ENCODE peak calls at places on chromosomes 11 and 22, in four cellular contexts. Q is adrenal gland, B is breast epithelium, D is HTR-8/SVneo. A is an unnamed sample.

GRCh38 chr11:134034496-134035381 is 34.1 kb upstream of the JAM3 start:
- DNase-seq in B (peak), Q (peak), D (no peak), A (no peak)

GRCh38 chr11:60303661-60304060 is 23.2 kb downstream of the MS4A4A start:
- DNase-seq in Q (no peak), D (no peak), B (no peak), A (no peak)

GRCh38 chr11:114163830-114164401 is 104.4 kb downstream of the ZBTB16 start:
- DNase-seq in B (peak), D (no peak), Q (no peak), A (peak)

GRCh38 chr11:111512296-111513239 is at the start of gene BTG4:
- DNase-seq in Q (peak), B (no peak), D (no peak), A (no peak)

GRCh38 chr22:17576475-17576874 is 13.2 kb downstream of the SLC25A18 start:
- DNase-seq in Q (no peak), B (peak), D (peak), A (no peak)

GRCh38 chr11:122690801-122691649 is 35.5 kb downstream of the UBASH3B start:
- DNase-seq in Q (no peak), D (no peak), B (no peak), A (no peak)

GRCh38 chr11:27770576-27770975 is 70.3 kb upstream of the BDNF start:
- DNase-seq in B (no peak), Q (no peak), D (peak), A (no peak)

GRCh38 chr11:130478204-130478701 is 29.8 kb downstream of the ADAMTS15 start:
- DNase-seq in Q (peak), B (peak), D (peak), A (no peak)

GRCh38 chr11:102415252-102415916 is 37.2 kb downstream of the TMEM123 start:
- DNase-seq in Q (no peak), B (no peak), D (no peak), A (no peak)

GRCh38 chr11:80443177-80443576 is 1002.3 kb upstream of the TENM4 start:
- DNase-seq in Q (no peak), B (no peak), D (no peak), A (no peak)

GRCh38 chr11:1307998-1308744 is 1.3 kb downstream of the TOLLIP start:
- DNase-seq in D (no peak), Q (peak), B (no peak), A (no peak)

GRCh38 chr22:18136563-18137320 is 13.2 kb upstream of the USP18 start:
- DNase-seq in D (no peak), B (no peak), Q (no peak), A (no peak)

GRCh38 chr11:117315285-117316196 is 515 bp downstream of the BACE1 start:
- DNase-seq in Q (peak), D (no peak), B (no peak), A (no peak)